ENCODE peak calls at places on chromosomes 12 and 14, in four cellular contexts. P is GM04504, T is uterus, X is amygdala. C is an unnamed sample.

GRCh38 chr14:88258026-88258425 is 65.0 kb downstream of the KCNK10 start:
- DNase-seq in X (no peak), T (no peak), P (no peak), C (no peak)

GRCh38 chr12:131120831-131121271 is 167.1 kb downstream of the ADGRD1 start:
- DNase-seq in P (no peak), X (no peak), T (no peak), C (no peak)

GRCh38 chr12:92571844-92572543 is 130.8 kb upstream of the PLEKHG7 start:
- DNase-seq in X (no peak), T (no peak), P (no peak), C (no peak)

GRCh38 chr14:99884834-99885648 is 91.8 kb downstream of the EML1 start:
- DNase-seq in X (no peak), P (peak), T (peak), C (no peak)

GRCh38 chr12:12901158-12901791 is 9.9 kb downstream of the GPRC5A start:
- DNase-seq in T (peak), P (peak), X (no peak), C (peak)

GRCh38 chr12:30197392-30198047 is 413.8 kb upstream of the TMTC1 start:
- DNase-seq in T (no peak), X (no peak), P (no peak), C (no peak)

GRCh38 chr14:51652168-51653095 is 722 bp downstream of the FRMD6 start:
- DNase-seq in T (peak), X (peak), P (no peak), C (peak)

GRCh38 chr14:104787736-104788532 is 7.6 kb downstream of the AKT1 start:
- DNase-seq in P (no peak), X (no peak), T (no peak), C (no peak)

GRCh38 chr14:103296007-103296406 is 38.0 kb upstream of the EIF5 start:
- DNase-seq in P (peak), X (no peak), T (no peak), C (no peak)

GRCh38 chr12:46490635-46491034 is 118.1 kb upstream of the SLC38A2 start:
- DNase-seq in T (no peak), P (peak), X (no peak), C (no peak)

GRCh38 chr12:1852076-1852475 is 31.7 kb downstream of the LRTM2 start:
- DNase-seq in P (no peak), T (no peak), X (no peak), C (no peak)

GRCh38 chr12:103855036-103855712 is 14.1 kb upstream of the NT5DC3 start:
- DNase-seq in P (no peak), X (no peak), T (no peak), C (no peak)